ENCODE peak calls at places on chromosome 11, in six cellular contexts. C, S, Z, G, X and B are unnamed samples.

GRCh38 chr11:115679945-115680344 is 175.7 kb upstream of the CADM1 start:
- DNase-seq in C (no peak), S (no peak), Z (no peak), G (no peak), X (no peak), B (no peak)

GRCh38 chr11:126607374-126607773 is 251.9 kb downstream of the ST3GAL4 start:
- DNase-seq in C (no peak), S (no peak), Z (peak), G (peak), X (peak), B (no peak)

GRCh38 chr11:114026355-114026754 is 33.2 kb upstream of the ZBTB16 start:
- DNase-seq in C (no peak), S (no peak), Z (no peak), G (no peak), X (peak), B (no peak)

GRCh38 chr11:72786305-72787261 is 7.3 kb downstream of the STARD10 start:
- DNase-seq in C (no peak), S (no peak), Z (peak), G (no peak), X (no peak), B (no peak)

GRCh38 chr11:103532133-103532788 is 423.0 kb downstream of the DYNC2H1 start:
- DNase-seq in C (no peak), S (no peak), Z (no peak), G (no peak), X (peak), B (peak)

GRCh38 chr11:68659158-68659921 is 25.0 kb upstream of the GAL start:
- DNase-seq in C (no peak), S (no peak), Z (peak), G (no peak), X (peak), B (peak)

GRCh38 chr11:128482092-128482491 is 105.3 kb downstream of the ETS1 start:
- DNase-seq in C (no peak), S (no peak), Z (no peak), G (no peak), X (no peak), B (no peak)

GRCh38 chr11:48040830-48041444 is 60.6 kb downstream of the PTPRJ start:
- DNase-seq in C (no peak), S (no peak), Z (no peak), G (no peak), X (no peak), B (no peak)

GRCh38 chr11:4957396-4957795 is 1.9 kb upstream of the OR51A2 start:
- DNase-seq in C (no peak), S (no peak), Z (no peak), G (no peak), X (no peak), B (no peak)

GRCh38 chr11:100706179-100706578 is 19.1 kb downstream of the ARHGAP42 start:
- DNase-seq in C (no peak), S (no peak), Z (no peak), G (no peak), X (no peak), B (no peak)

GRCh38 chr11:420054-420910 is 5.5 kb upstream of the SIGIRR start:
- DNase-seq in C (no peak), S (no peak), Z (no peak), G (no peak), X (no peak), B (no peak)